ENCODE peak calls at places on chromosomes 5 and 9, in four cellular contexts. One of them, this sample, is unnamed.

GRCh38 chr9:70829591-70830265 is 291.7 kb downstream of the TRPM3 start:
- DNase-seq in WTC11: no peak
- DNase-seq in GM12878: no peak
- DNase-seq in SK-N-SH: no peak
- DNase-seq in this sample: no peak

GRCh38 chr5:150155258-150156032 is at the start of gene PDGFRB:
- DNase-seq in SK-N-SH: peak
- DNase-seq in WTC11: peak
- DNase-seq in GM12878: no peak
- DNase-seq in this sample: peak

GRCh38 chr5:17248999-17249634 is 31.7 kb downstream of the BASP1 start:
- DNase-seq in GM12878: no peak
- DNase-seq in WTC11: no peak
- DNase-seq in SK-N-SH: no peak
- DNase-seq in this sample: no peak

GRCh38 chr5:158715592-158715991 is 384.1 kb downstream of the EBF1 start:
- DNase-seq in WTC11: no peak
- DNase-seq in SK-N-SH: no peak
- DNase-seq in GM12878: no peak
- DNase-seq in this sample: no peak

GRCh38 chr5:146440348-146440747 is 6.8 kb upstream of the TCERG1 start:
- DNase-seq in WTC11: no peak
- DNase-seq in SK-N-SH: no peak
- DNase-seq in GM12878: no peak
- DNase-seq in this sample: no peak

GRCh38 chr9:129283705-129284606 is 105.9 kb upstream of the IER5L start:
- DNase-seq in SK-N-SH: no peak
- DNase-seq in GM12878: no peak
- DNase-seq in WTC11: no peak
- DNase-seq in this sample: no peak

GRCh38 chr5:488744-489688 is 35.2 kb downstream of the SLC9A3 start:
- DNase-seq in SK-N-SH: no peak
- DNase-seq in WTC11: no peak
- DNase-seq in GM12878: no peak
- DNase-seq in this sample: no peak

GRCh38 chr9:130493476-130493875 is 48.7 kb downstream of the ASS1 start:
- DNase-seq in WTC11: no peak
- DNase-seq in SK-N-SH: no peak
- DNase-seq in GM12878: no peak
- DNase-seq in this sample: no peak

GRCh38 chr5:67402526-67402925 is 205.9 kb upstream of the CD180 start:
- DNase-seq in GM12878: no peak
- DNase-seq in WTC11: no peak
- DNase-seq in SK-N-SH: no peak
- DNase-seq in this sample: no peak

GRCh38 chr5:170444181-170444580 is 55.0 kb upstream of the KCNMB1 start:
- DNase-seq in SK-N-SH: no peak
- DNase-seq in WTC11: no peak
- DNase-seq in GM12878: no peak
- DNase-seq in this sample: no peak

GRCh38 chr9:6575324-6575758 is 70.2 kb downstream of the GLDC start:
- DNase-seq in WTC11: no peak
- DNase-seq in SK-N-SH: no peak
- DNase-seq in GM12878: peak
- DNase-seq in this sample: no peak

GRCh38 chr9:77909306-77909705 is 122.3 kb downstream of the GNAQ start:
- DNase-seq in SK-N-SH: no peak
- DNase-seq in GM12878: no peak
- DNase-seq in WTC11: no peak
- DNase-seq in this sample: no peak

GRCh38 chr9:105510024-105510423 is 47.9 kb upstream of the FKTN start:
- DNase-seq in SK-N-SH: no peak
- DNase-seq in GM12878: peak
- DNase-seq in WTC11: no peak
- DNase-seq in this sample: no peak

GRCh38 chr5:13957032-13957645 is 12.7 kb upstream of the DNAH5 start:
- DNase-seq in WTC11: peak
- DNase-seq in SK-N-SH: peak
- DNase-seq in GM12878: no peak
- DNase-seq in this sample: peak

GRCh38 chr5:14868771-14869170 is 2.8 kb downstream of the ANKH start:
- DNase-seq in GM12878: no peak
- DNase-seq in WTC11: no peak
- DNase-seq in SK-N-SH: no peak
- DNase-seq in this sample: no peak

GRCh38 chr9:74379718-74380117 is 117.4 kb upstream of the RORB start:
- DNase-seq in WTC11: peak
- DNase-seq in GM12878: no peak
- DNase-seq in SK-N-SH: peak
- DNase-seq in this sample: peak

GRCh38 chr5:158869092-158869491 is 230.6 kb downstream of the EBF1 start:
- DNase-seq in SK-N-SH: no peak
- DNase-seq in GM12878: no peak
- DNase-seq in WTC11: peak
- DNase-seq in this sample: no peak

GRCh38 chr5:141338538-141339306 is at the start of gene PCDHGA2:
- DNase-seq in WTC11: peak
- DNase-seq in GM12878: no peak
- DNase-seq in SK-N-SH: peak
- DNase-seq in this sample: peak

GRCh38 chr9:113886003-113886324 is 9.9 kb downstream of the ZNF618 start:
- DNase-seq in WTC11: no peak
- DNase-seq in SK-N-SH: no peak
- DNase-seq in GM12878: no peak
- DNase-seq in this sample: no peak

GRCh38 chr5:142014911-142015584 is 2.2 kb upstream of the GNPDA1 start:
- DNase-seq in GM12878: no peak
- DNase-seq in SK-N-SH: peak
- DNase-seq in WTC11: no peak
- DNase-seq in this sample: peak

GRCh38 chr9:135797507-135798302 is 95.7 kb downstream of the KCNT1 start:
- DNase-seq in SK-N-SH: peak
- DNase-seq in GM12878: no peak
- DNase-seq in WTC11: peak
- DNase-seq in this sample: peak

GRCh38 chr5:175321927-175322532 is 122.0 kb downstream of the DRD1 start:
- DNase-seq in SK-N-SH: no peak
- DNase-seq in WTC11: peak
- DNase-seq in GM12878: no peak
- DNase-seq in this sample: peak

GRCh38 chr9:84754461-84754860 is 84.9 kb downstream of the NTRK2 start:
- DNase-seq in GM12878: no peak
- DNase-seq in WTC11: no peak
- DNase-seq in SK-N-SH: no peak
- DNase-seq in this sample: no peak

GRCh38 chr5:146630467-146630866 is 114.5 kb upstream of the GPR151 start:
- DNase-seq in SK-N-SH: no peak
- DNase-seq in GM12878: no peak
- DNase-seq in WTC11: no peak
- DNase-seq in this sample: no peak

GRCh38 chr9:114000671-114001409 is 77.3 kb downstream of the AMBP start:
- DNase-seq in GM12878: no peak
- DNase-seq in SK-N-SH: no peak
- DNase-seq in WTC11: no peak
- DNase-seq in this sample: no peak

GRCh38 chr9:130117816-130118632 is 54.2 kb upstream of the NCS1 start:
- DNase-seq in SK-N-SH: no peak
- DNase-seq in WTC11: no peak
- DNase-seq in GM12878: no peak
- DNase-seq in this sample: no peak

GRCh38 chr9:98095401-98095800 is 23.6 kb downstream of the TRIM14 start:
- DNase-seq in WTC11: no peak
- DNase-seq in SK-N-SH: no peak
- DNase-seq in GM12878: no peak
- DNase-seq in this sample: no peak

GRCh38 chr9:23220957-23221356 is 605.1 kb downstream of the ELAVL2 start:
- DNase-seq in WTC11: no peak
- DNase-seq in GM12878: no peak
- DNase-seq in SK-N-SH: no peak
- DNase-seq in this sample: no peak

GRCh38 chr5:45385321-45386058 is 310.7 kb downstream of the HCN1 start:
- DNase-seq in WTC11: no peak
- DNase-seq in GM12878: no peak
- DNase-seq in SK-N-SH: no peak
- DNase-seq in this sample: no peak

GRCh38 chr9:84278131-84278530 is 62.4 kb downstream of the SLC28A3 start:
- DNase-seq in SK-N-SH: no peak
- DNase-seq in WTC11: no peak
- DNase-seq in GM12878: no peak
- DNase-seq in this sample: no peak

GRCh38 chr5:145294321-145294720 is 540.8 kb downstream of the PRELID2 start:
- DNase-seq in SK-N-SH: no peak
- DNase-seq in GM12878: no peak
- DNase-seq in WTC11: no peak
- DNase-seq in this sample: no peak

GRCh38 chr5:168770036-168770498 is 190.9 kb upstream of the PANK3 start:
- DNase-seq in WTC11: no peak
- DNase-seq in GM12878: no peak
- DNase-seq in SK-N-SH: peak
- DNase-seq in this sample: peak

GRCh38 chr9:135523521-135524129 is 2.4 kb downstream of the LCN1 start:
- DNase-seq in SK-N-SH: no peak
- DNase-seq in WTC11: no peak
- DNase-seq in GM12878: no peak
- DNase-seq in this sample: peak

GRCh38 chr5:105688227-105688807 is 1982.4 kb downstream of the EFNA5 start:
- DNase-seq in GM12878: no peak
- DNase-seq in SK-N-SH: peak
- DNase-seq in WTC11: no peak
- DNase-seq in this sample: no peak

GRCh38 chr9:15248106-15248505 is 58.9 kb downstream of the TTC39B start:
- DNase-seq in GM12878: no peak
- DNase-seq in WTC11: no peak
- DNase-seq in SK-N-SH: no peak
- DNase-seq in this sample: no peak

GRCh38 chr5:142357469-142358090 is 32.8 kb upstream of the SPRY4 start:
- DNase-seq in GM12878: no peak
- DNase-seq in SK-N-SH: no peak
- DNase-seq in WTC11: no peak
- DNase-seq in this sample: no peak

GRCh38 chr9:132424857-132425702 is 15.1 kb downstream of the CFAP77 start:
- DNase-seq in WTC11: no peak
- DNase-seq in SK-N-SH: peak
- DNase-seq in GM12878: no peak
- DNase-seq in this sample: no peak
- TF ChIP-seq USF1 in WTC11: no peak
- TF ChIP-seq USF1 in SK-N-SH: no peak
- TF ChIP-seq USF1 in GM12878: no peak
- TF ChIP-seq USF1 in this sample: no peak

GRCh38 chr5:122429545-122430327 is 117.7 kb downstream of the SNCAIP start:
- DNase-seq in GM12878: no peak
- DNase-seq in WTC11: peak
- DNase-seq in SK-N-SH: no peak
- DNase-seq in this sample: no peak
- TF ChIP-seq USF1 in GM12878: no peak
- TF ChIP-seq USF1 in WTC11: no peak
- TF ChIP-seq USF1 in SK-N-SH: no peak
- TF ChIP-seq USF1 in this sample: no peak

GRCh38 chr9:10366171-10366779 is 246.5 kb downstream of the PTPRD start:
- DNase-seq in WTC11: no peak
- DNase-seq in SK-N-SH: peak
- DNase-seq in GM12878: peak
- DNase-seq in this sample: peak
- TF ChIP-seq USF1 in WTC11: no peak
- TF ChIP-seq USF1 in SK-N-SH: no peak
- TF ChIP-seq USF1 in GM12878: no peak
- TF ChIP-seq USF1 in this sample: no peak

GRCh38 chr9:116941266-116941665 is 254.2 kb downstream of the TRIM32 start:
- DNase-seq in GM12878: no peak
- DNase-seq in SK-N-SH: no peak
- DNase-seq in WTC11: no peak
- DNase-seq in this sample: no peak
- TF ChIP-seq USF1 in GM12878: no peak
- TF ChIP-seq USF1 in SK-N-SH: no peak
- TF ChIP-seq USF1 in WTC11: no peak
- TF ChIP-seq USF1 in this sample: no peak

GRCh38 chr5:40409600-40409999 is 270.1 kb upstream of the PTGER4 start:
- DNase-seq in WTC11: no peak
- DNase-seq in GM12878: no peak
- DNase-seq in SK-N-SH: no peak
- DNase-seq in this sample: no peak
- TF ChIP-seq USF1 in WTC11: no peak
- TF ChIP-seq USF1 in GM12878: no peak
- TF ChIP-seq USF1 in SK-N-SH: no peak
- TF ChIP-seq USF1 in this sample: no peak

GRCh38 chr9:72294952-72295351 is 70.1 kb downstream of the ZFAND5 start:
- DNase-seq in GM12878: no peak
- DNase-seq in WTC11: no peak
- DNase-seq in SK-N-SH: no peak
- DNase-seq in this sample: no peak

GRCh38 chr9:72297516-72297915 is 67.5 kb downstream of the ZFAND5 start:
- DNase-seq in GM12878: no peak
- DNase-seq in SK-N-SH: no peak
- DNase-seq in WTC11: no peak
- DNase-seq in this sample: no peak

GRCh38 chr9:72290311-72290710 is 74.7 kb downstream of the ZFAND5 start:
- DNase-seq in SK-N-SH: no peak
- DNase-seq in GM12878: no peak
- DNase-seq in WTC11: no peak
- DNase-seq in this sample: no peak

GRCh38 chr9:72292184-72292787 is 72.7 kb downstream of the ZFAND5 start:
- DNase-seq in GM12878: no peak
- DNase-seq in SK-N-SH: peak
- DNase-seq in WTC11: no peak
- DNase-seq in this sample: no peak

GRCh38 chr9:72292874-72293607 is 72.0 kb downstream of the ZFAND5 start:
- DNase-seq in WTC11: no peak
- DNase-seq in SK-N-SH: no peak
- DNase-seq in GM12878: no peak
- DNase-seq in this sample: peak
- TF ChIP-seq USF1 in WTC11: no peak
- TF ChIP-seq USF1 in SK-N-SH: no peak
- TF ChIP-seq USF1 in GM12878: no peak
- TF ChIP-seq USF1 in this sample: no peak

GRCh38 chr9:121711281-121711680 is 59.8 kb downstream of the DAB2IP start:
- DNase-seq in WTC11: no peak
- DNase-seq in SK-N-SH: no peak
- DNase-seq in GM12878: no peak
- DNase-seq in this sample: no peak
- TF ChIP-seq USF1 in WTC11: no peak
- TF ChIP-seq USF1 in SK-N-SH: no peak
- TF ChIP-seq USF1 in GM12878: no peak
- TF ChIP-seq USF1 in this sample: no peak

This sample was measured in K562.